ENCODE peak calls at places on chromosomes 1 and 21, in four cellular contexts. H, K, W and L are unnamed samples.

GRCh38 chr1:33329600-33330305 is 8.9 kb upstream of the A3GALT2 start:
- DNase-seq in H (no peak), K (no peak), W (no peak), L (no peak)

GRCh38 chr1:108149796-108150467 is 50.2 kb downstream of the SLC25A24 start:
- DNase-seq in H (no peak), K (no peak), W (no peak), L (no peak)

GRCh38 chr21:39316062-39316461 is 2.6 kb upstream of the BRWD1 start:
- DNase-seq in H (no peak), K (no peak), W (no peak), L (no peak)

GRCh38 chr21:42878678-42878992 is 704 bp downstream of the WDR4 start:
- DNase-seq in H (no peak), K (no peak), W (no peak), L (no peak)

GRCh38 chr1:161096514-161096913 is 1.6 kb upstream of the KLHDC9 start:
- DNase-seq in H (no peak), K (peak; percentile 50), W (no peak), L (no peak)

GRCh38 chr1:203305809-203306088 is 430 bp downstream of the BTG2 start:
- DNase-seq in H (no peak), K (no peak), W (no peak), L (no peak)

GRCh38 chr1:155219592-155220031 is 11.1 kb downstream of the MTX1 start:
- DNase-seq in H (peak; percentile 31), K (peak; percentile 73), W (no peak), L (no peak)

GRCh38 chr1:159429074-159429861 is 2.7 kb upstream of the OR10J4 start:
- DNase-seq in H (no peak), K (no peak), W (no peak), L (no peak)

GRCh38 chr1:90074555-90075315 is 79.8 kb downstream of the ZNF326 start:
- DNase-seq in H (no peak), K (no peak), W (no peak), L (no peak)

GRCh38 chr1:235304549-235305451 is 23.2 kb downstream of the ARID4B start:
- DNase-seq in H (no peak), K (peak; percentile 19), W (no peak), L (no peak)

GRCh38 chr1:54833146-54833545 is 32.0 kb upstream of the TTC22 start:
- DNase-seq in H (no peak), K (no peak), W (no peak), L (no peak)

GRCh38 chr1:2080140-2080539 is 29.9 kb downstream of the PRKCZ start:
- DNase-seq in H (no peak), K (no peak), W (no peak), L (no peak)

GRCh38 chr1:66981679-66982078 is 56.9 kb downstream of the MIER1 start:
- DNase-seq in H (no peak), K (no peak), W (no peak), L (no peak)

DNA sequence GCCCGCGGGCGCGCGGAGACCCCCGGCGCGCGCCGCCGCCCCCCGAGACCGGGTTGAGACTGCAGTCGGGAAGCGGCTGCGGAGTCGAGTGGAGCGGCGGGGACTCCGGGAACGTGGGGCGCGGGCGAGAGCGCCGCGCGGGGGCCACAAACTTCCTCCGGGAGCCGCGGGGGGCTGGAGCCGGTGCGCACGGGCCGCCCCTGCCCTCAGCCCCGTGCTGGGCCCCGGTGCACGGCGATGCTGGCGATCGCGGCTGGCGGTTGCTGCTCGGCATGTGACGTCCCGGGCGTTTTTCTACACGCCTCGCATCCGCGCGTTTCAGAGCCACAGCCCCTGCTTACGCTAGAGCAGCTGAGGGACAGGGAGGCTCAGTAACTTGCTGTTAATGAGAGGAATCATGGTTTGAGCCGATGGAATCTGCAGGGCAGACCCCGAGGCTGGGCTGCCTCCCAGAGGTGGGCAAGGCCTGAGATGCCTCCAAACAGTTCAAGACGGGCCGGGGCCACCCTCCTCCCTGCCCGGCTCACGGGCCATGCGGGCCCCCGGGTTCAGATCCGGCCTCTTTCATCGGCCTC is 520 bp downstream of the TMEM201 start:
- DNase-seq in H (no peak), K (peak; percentile 36), W (no peak), L (peak; percentile 22)
- TF ChIP-seq SPI1 in H (no peak), K (no peak), W (no peak), L (no peak)

GRCh38 chr1:202228484-202229122 is 35.0 kb downstream of the LGR6 start:
- DNase-seq in H (no peak), K (no peak), W (no peak), L (no peak)
- TF ChIP-seq SPI1 in H (no peak), K (no peak), W (no peak), L (peak; percentile 42)

GRCh38 chr21:34881894-34882371 is 167.2 kb downstream of the RUNX1 start:
- DNase-seq in H (no peak), K (no peak), W (no peak), L (no peak)

GRCh38 chr21:34885125-34885524 is 164.0 kb downstream of the RUNX1 start:
- DNase-seq in H (no peak), K (no peak), W (no peak), L (no peak)

GRCh38 chr21:34884346-34884929 is 164.7 kb downstream of the RUNX1 start:
- DNase-seq in H (no peak), K (no peak), W (no peak), L (no peak)

GRCh38 chr21:34882719-34883131 is 166.4 kb downstream of the RUNX1 start:
- DNase-seq in H (no peak), K (peak; percentile 65), W (no peak), L (no peak)

DNA sequence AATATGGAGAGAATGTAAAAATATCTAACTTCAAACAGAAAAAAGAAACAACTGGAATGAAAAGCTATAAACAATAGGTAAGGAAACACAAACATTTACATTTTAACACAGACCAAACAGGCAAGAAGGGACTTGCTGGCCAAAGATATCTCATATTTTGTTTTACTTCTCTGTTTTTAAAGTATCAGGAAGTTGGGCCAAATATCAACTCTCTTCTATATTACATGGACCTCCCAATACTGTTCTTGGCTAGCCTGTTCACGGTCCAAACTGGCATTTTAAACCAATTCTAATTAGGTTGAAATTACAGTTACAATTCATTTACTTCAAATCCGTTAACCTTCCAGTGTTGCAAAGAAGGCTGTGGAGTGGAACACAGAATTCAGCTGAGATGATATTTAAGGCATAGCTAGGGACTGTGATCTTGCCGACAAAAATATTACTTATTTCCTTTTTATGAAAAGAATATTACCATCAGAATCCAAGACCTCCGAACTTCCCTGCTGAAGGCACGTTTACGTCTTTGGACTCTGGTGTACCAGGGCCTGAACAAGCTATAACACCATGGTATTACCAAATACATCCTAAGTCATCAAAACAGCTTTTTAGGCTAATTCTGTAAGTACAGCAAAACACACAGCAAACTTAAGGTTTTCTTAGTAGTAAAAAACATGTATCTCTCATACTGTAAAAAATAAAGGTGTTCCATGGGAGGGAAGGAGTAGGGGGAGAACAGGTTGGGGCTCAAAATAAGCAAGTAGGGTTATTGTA is 165.4 kb downstream of the RUNX1 start:
- DNase-seq in H (no peak), K (no peak), W (no peak), L (no peak)
- TF ChIP-seq SPI1 in H (no peak), K (no peak), W (no peak), L (no peak)

GRCh38 chr1:248808876-248809275 is 16.8 kb downstream of the SH3BP5L start:
- DNase-seq in H (peak; percentile 5), K (no peak), W (no peak), L (no peak)

GRCh38 chr1:248810000-248810726 is 15.6 kb downstream of the SH3BP5L start:
- DNase-seq in H (peak; percentile 6), K (no peak), W (no peak), L (no peak)

GRCh38 chr1:248811514-248812490 is 13.9 kb downstream of the SH3BP5L start:
- DNase-seq in H (peak; percentile 11), K (no peak), W (no peak), L (no peak)

GRCh38 chr1:248812736-248813425 is 12.8 kb downstream of the SH3BP5L start:
- DNase-seq in H (peak; percentile 7), K (no peak), W (no peak), L (no peak)

DNA sequence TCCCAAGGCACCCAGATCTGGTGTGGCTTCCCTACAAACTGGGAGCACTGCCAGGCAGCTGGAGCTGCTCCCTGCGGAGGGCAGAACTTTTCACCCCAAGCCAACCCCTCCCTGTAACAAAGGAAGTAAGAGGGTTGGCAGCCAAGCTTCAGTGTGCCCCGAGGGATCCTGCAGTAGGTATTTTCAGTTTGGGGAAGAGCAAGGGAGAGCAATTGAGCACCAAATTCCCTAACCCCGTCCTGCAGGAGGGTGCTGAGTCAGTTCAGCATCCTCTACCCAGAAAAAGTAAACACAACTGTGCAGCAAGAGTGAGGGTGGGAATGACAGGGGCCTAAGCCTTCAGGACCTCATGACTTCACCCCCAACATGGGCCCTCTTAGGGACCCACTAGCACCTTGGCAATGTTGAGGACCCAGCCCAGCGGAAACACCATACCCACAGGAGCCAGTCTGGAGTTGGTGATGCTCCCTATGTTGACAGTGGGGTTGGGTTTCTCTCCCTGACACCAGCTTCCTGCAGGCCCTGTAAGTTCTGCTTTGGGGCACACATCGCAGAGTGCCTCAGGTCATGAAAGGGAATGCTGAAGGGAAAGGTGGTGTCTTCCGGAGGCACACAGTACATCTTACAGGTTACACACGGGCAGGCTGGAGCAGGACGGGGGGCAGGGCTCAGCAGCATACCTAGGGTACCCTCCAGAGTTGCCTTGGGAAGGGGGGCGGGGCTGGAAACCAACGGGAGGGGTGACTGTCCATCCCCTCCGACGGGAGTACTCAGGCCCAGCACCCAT is 14.8 kb downstream of the SH3BP5L start:
- DNase-seq in H (peak; percentile 10), K (no peak), W (no peak), L (no peak)
- TF ChIP-seq SPI1 in H (no peak), K (no peak), W (no peak), L (no peak)

DNA sequence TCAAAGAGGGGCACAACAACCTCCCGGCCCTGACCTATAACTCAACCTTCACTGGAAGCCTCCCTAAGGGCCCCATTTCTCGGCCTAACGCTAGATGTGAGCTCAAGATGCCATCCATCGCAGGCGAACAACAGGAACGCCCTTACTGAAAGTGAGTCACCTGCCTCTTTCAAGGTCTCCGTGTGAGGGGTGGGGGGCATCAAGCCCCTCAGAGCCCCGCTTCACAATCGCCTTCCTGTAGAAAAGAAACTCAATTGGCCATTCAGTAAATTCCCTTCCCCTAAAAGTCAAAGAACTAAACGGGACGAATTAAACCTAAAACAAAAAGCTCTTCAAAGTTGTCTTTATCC is 667 bp downstream of the ZMYM6 start:
- DNase-seq in H (peak; percentile 64), K (peak; percentile 33), W (no peak), L (peak; percentile 39)
- TF ChIP-seq SPI1 in H (no peak), K (no peak), W (no peak), L (no peak)

GRCh38 chr21:14522689-14523088 is 23.4 kb downstream of the SAMSN1 start:
- DNase-seq in H (no peak), K (no peak), W (no peak), L (no peak)
- TF ChIP-seq SPI1 in H (no peak), K (no peak), W (no peak), L (no peak)